ENCODE peak calls at places on chromosomes 13 and 19, in six cellular contexts. D is lower leg skin, I is mesothelial cell of epicardium, Z is heart left ventricle, H is upper lobe of right lung, Y is epithelial cell of proximal tubule. K is an unnamed sample.

GRCh38 chr19:46412034-46412982 is 1.1 kb downstream of the CCDC8 start:
- DNase-seq in Z (no peak), D (no peak), Y (no peak), H (no peak), I (no peak), K (no peak)

GRCh38 chr19:16078311-16078758 is 2.0 kb downstream of the TPM4 start:
- DNase-seq in Y (no peak), H (peak), D (no peak), I (no peak), Z (peak), K (peak)

GRCh38 chr19:35030257-35031071 is at the start of gene SCN1B:
- DNase-seq in D (no peak), I (peak), H (peak), Y (no peak), Z (peak), K (no peak)

GRCh38 chr13:44578064-44578394 is 1.9 kb upstream of the TSC22D1 start:
- DNase-seq in Z (no peak), H (no peak), I (no peak), D (no peak), Y (no peak), K (no peak)

GRCh38 chr19:10518444-10519361 is 1.5 kb upstream of the S1PR5 start:
- DNase-seq in Z (no peak), D (no peak), H (no peak), Y (no peak), I (no peak), K (no peak)

GRCh38 chr19:15629003-15629880 is 11.5 kb upstream of the CYP4F3 start:
- DNase-seq in Z (peak), I (no peak), H (peak), Y (no peak), D (peak), K (peak)

GRCh38 chr19:52601025-52601973 is 31.2 kb downstream of the ZNF701 start:
- DNase-seq in H (peak), Y (peak), I (peak), Z (peak), D (peak), K (peak)

GRCh38 chr19:52941941-52942370 is 18.7 kb upstream of the ZNF888 start:
- DNase-seq in Z (peak), Y (no peak), D (no peak), I (no peak), H (peak), K (no peak)

GRCh38 chr19:55362990-55363716 is at the start of gene GARIN5B:
- DNase-seq in Y (no peak), I (no peak), D (no peak), Z (no peak), H (no peak), K (no peak)

GRCh38 chr13:94249512-94249911 is 230.0 kb downstream of the DCT start:
- DNase-seq in H (no peak), D (no peak), Z (no peak), I (no peak), Y (peak), K (no peak)

GRCh38 chr19:30567535-30568232 is 195.5 kb downstream of the ZNF536 start:
- DNase-seq in Z (no peak), H (no peak), I (no peak), Y (no peak), D (no peak), K (no peak)

GRCh38 chr13:44220948-44221347 is 152.7 kb upstream of the SERP2 start:
- DNase-seq in H (no peak), Y (no peak), I (no peak), D (no peak), Z (no peak), K (no peak)

GRCh38 chr19:336067-336614 is 8.5 kb downstream of the MIER2 start:
- DNase-seq in D (no peak), I (no peak), Z (no peak), Y (no peak), H (no peak), K (no peak)

GRCh38 chr19:5130371-5131030 is 161.6 kb downstream of the KDM4B start:
- DNase-seq in Y (no peak), D (no peak), Z (no peak), H (no peak), I (no peak), K (no peak)

GRCh38 chr13:102276479-102276878 is 125.4 kb downstream of the FGF14 start:
- DNase-seq in D (no peak), Y (no peak), I (no peak), H (no peak), Z (no peak), K (no peak)

GRCh38 chr13:74675185-74675584 is 541.0 kb upstream of the KLF12 start:
- DNase-seq in I (no peak), Z (no peak), Y (peak), D (no peak), H (no peak), K (no peak)

GRCh38 chr19:32358311-32358710 is 12.9 kb downstream of the ZNF507 start:
- DNase-seq in Y (no peak), Z (no peak), D (no peak), I (no peak), H (no peak), K (no peak)

GRCh38 chr13:50589139-50589538 is 254.4 kb downstream of the DLEU7 start:
- DNase-seq in D (no peak), Z (no peak), Y (peak), H (no peak), I (no peak), K (no peak)

GRCh38 chr19:10846500-10847202 is 1.6 kb upstream of the C19orf38 start:
- DNase-seq in Z (no peak), D (no peak), Y (no peak), I (no peak), H (no peak), K (no peak)

GRCh38 chr13:32600891-32601290 is 14.6 kb downstream of the PDS5B start:
- DNase-seq in D (no peak), I (no peak), Z (no peak), Y (no peak), H (no peak), K (no peak)

GRCh38 chr13:98842074-98842473 is 89.6 kb upstream of the SLC15A1 start:
- DNase-seq in Y (no peak), Z (no peak), H (no peak), I (no peak), D (no peak), K (no peak)

GRCh38 chr13:100275746-100276145 is 186.9 kb downstream of the PCCA start:
- DNase-seq in Z (no peak), D (no peak), I (no peak), H (no peak), Y (no peak), K (no peak)

GRCh38 chr13:113211774-113212173 is 2.4 kb downstream of the CUL4A start:
- DNase-seq in H (no peak), I (no peak), D (no peak), Z (no peak), Y (no peak), K (no peak)

GRCh38 chr13:113208424-113209335 is at the start of gene PCID2:
- DNase-seq in I (peak), Z (peak), H (peak), D (peak), Y (no peak), K (peak)

GRCh38 chr13:113210834-113211233 is 1.4 kb downstream of the CUL4A start:
- DNase-seq in I (no peak), D (no peak), Y (no peak), Z (no peak), H (no peak), K (no peak)

GRCh38 chr13:113209336-113209879 is at the start of gene CUL4A:
- DNase-seq in H (peak), Z (peak), Y (no peak), D (peak), I (peak), K (no peak)

DNA sequence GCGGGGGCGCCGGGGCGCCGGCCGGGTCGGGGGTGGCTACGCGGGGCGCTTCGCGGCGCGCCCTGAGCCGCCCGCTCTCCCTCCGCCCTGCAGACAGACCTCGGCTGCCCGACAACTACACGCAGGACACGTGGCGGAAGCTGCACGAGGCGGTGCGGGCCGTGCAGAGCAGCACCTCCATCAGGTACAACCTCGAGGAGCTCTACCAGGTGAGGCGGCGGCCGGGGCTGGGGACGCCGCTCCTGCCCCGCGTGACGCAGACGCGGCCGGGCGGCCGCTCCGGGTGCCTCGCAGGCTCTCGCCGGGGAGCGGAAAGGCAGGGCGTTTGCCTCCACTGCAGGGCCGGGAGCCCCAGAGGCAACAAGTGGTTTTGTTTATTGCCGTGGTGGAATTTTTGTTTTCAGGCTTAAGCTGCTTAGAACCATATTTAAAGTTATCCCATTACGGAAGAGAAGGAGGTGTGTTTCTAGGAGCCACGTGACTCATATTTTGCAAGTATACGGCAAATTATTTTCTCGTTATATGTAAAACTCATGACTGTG is 538 bp downstream of the CUL4A start:
- DNase-seq in H (peak), Y (no peak), D (peak), Z (peak), I (peak), K (peak)
- TF ChIP-seq CTCF in H (no peak), Y (no peak), D (no peak), Z (no peak), I (no peak), K (no peak)

GRCh38 chr13:25062479-25062878 is 33.5 kb upstream of the PABPC3 start:
- DNase-seq in Z (no peak), I (no peak), Y (no peak), H (no peak), D (no peak), K (no peak)
- TF ChIP-seq CTCF in Z (no peak), I (no peak), Y (no peak), H (no peak), D (no peak), K (no peak)

GRCh38 chr19:8145969-8146368 is 3.4 kb downstream of the FBN3 start:
- DNase-seq in Z (no peak), Y (no peak), D (no peak), H (peak), I (no peak), K (no peak)
- TF ChIP-seq CTCF in Z (no peak), Y (no peak), D (no peak), H (no peak), I (no peak), K (no peak)

GRCh38 chr13:67841071-67841470 is 610.9 kb upstream of the PCDH9 start:
- DNase-seq in I (no peak), H (no peak), Y (no peak), D (no peak), Z (no peak), K (no peak)
- TF ChIP-seq CTCF in I (no peak), H (no peak), Y (no peak), D (no peak), Z (no peak), K (no peak)

DNA sequence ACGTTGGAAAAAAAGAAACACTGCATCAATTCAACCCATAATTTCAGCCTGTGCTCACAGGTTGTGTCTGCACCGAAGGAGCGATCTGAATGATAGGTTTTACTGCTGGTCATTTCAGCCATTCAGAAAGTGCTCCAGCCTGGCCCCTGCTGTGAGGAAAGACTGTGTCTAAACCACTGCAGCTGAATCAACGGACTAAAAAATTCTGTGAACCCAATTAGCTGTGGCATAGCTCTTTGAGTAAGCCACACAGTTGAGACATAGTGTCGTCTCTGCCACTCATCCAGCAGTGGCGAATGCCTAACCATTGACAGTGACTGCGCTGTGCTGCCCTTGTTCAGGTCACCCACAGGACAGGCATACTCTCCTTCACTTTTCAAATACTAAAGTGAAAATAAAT is 179.8 kb downstream of the COG6 start:
- DNase-seq in I (no peak), H (no peak), Z (no peak), Y (no peak), D (no peak), K (no peak)
- TF ChIP-seq CTCF in I (no peak), H (no peak), Z (no peak), Y (no peak), D (no peak), K (no peak)

DNA sequence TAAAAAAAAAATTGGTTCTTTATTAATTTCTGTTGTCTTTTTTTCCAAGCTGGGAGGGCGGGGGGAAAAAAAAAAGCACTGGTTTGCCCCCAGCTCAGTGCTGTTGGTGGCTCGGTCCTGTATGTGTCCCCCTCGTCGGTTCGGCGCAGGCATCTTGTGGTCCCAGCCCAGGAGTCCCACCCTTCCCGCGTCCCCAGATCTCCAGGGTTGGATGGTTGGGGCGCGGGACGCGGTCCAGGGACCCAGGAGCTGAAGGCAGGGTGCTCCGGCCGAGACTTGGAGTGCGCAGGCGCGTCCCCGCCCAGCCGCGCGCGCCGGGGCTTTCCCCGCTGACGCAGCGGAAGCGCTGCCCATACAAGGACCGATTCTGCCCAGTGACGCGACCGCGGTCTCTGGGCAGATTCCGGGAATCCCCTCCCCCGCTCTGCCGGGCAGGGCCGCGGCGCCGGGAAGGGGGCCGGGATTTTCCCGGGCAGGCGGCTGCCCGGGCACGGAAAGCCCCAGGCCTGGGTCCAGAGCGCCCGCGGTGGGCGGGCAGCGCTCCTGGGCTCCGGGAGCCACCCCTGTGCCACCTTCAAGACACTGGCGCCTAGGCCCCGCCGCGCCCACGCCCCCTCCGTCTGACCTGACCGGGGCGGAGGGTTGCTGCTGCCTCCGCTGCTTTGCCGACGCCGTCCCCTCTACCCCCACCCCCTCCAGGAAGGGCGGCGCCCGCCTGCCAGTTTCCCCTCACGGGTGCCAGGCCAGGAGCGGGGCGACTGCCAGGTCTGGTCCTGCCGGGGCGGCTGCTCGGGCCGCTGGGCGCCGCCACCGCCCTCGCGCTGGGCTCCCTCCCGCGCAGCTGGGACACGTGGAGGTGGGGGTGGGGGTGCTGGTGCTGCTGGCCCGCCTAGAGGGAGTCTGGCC is 2.3 kb downstream of the JUNB start:
- DNase-seq in Z (peak), I (peak), D (peak), H (peak), Y (no peak), K (peak)
- TF ChIP-seq CTCF in Z (no peak), I (no peak), D (no peak), H (no peak), Y (no peak), K (peak)

GRCh38 chr19:48713041-48713863 is 6.3 kb downstream of the MAMSTR start:
- DNase-seq in Z (peak), H (no peak), Y (no peak), I (peak), D (no peak), K (no peak)
- TF ChIP-seq CTCF in Z (no peak), H (no peak), Y (peak), I (peak), D (no peak), K (no peak)

GRCh38 chr19:40445637-40445944 is 1.5 kb upstream of the SERTAD3 start:
- DNase-seq in I (no peak), H (no peak), D (no peak), Y (no peak), Z (no peak), K (no peak)

GRCh38 chr19:40444181-40445005 is at the start of gene SERTAD3:
- DNase-seq in H (peak), Y (no peak), I (peak), D (peak), Z (peak), K (peak)

GRCh38 chr19:40443930-40444180 is 280 bp downstream of the SERTAD3 start:
- DNase-seq in D (no peak), Z (no peak), Y (no peak), H (no peak), I (no peak), K (no peak)

GRCh38 chr19:40445945-40446784 is 2.0 kb upstream of the SERTAD3 start:
- DNase-seq in I (no peak), H (no peak), D (no peak), Z (no peak), Y (no peak), K (no peak)

DNA sequence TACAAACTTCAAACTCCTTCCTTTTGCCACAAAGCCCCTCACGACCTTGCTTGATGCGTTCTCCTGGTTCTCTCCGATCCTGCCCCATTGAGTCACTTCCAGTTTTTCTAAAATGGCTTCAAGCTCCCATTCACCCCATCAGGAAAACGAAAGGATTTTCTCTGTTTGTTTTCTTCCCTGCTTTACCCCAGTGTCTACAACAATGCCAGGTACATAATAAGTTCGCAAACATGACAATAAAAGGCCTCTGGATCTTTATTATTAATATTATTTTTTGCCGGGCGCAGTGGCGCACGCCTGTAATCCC is 824 bp upstream of the SERTAD3 start:
- DNase-seq in D (no peak), I (no peak), H (no peak), Z (no peak), Y (no peak), K (no peak)
- TF ChIP-seq CTCF in D (no peak), I (no peak), H (no peak), Z (no peak), Y (no peak), K (no peak)